ENCODE peak calls at places on chromosomes 5 and 9, in ten cellular contexts. I is uterus, F is stomach, C is H54, A is breast epithelium, X is IMR-90, T is esophagus squamous epithelium, Q is suprapubic skin, L is adrenal gland, M is tibial nerve. G is an unnamed sample.

GRCh38 chr9:113219972-113220371 is 1.1 kb downstream of the FKBP15 start:
- DNase-seq in I (no peak), F (no peak), C (no peak), A (no peak), X (peak), T (no peak), Q (no peak), L (no peak), M (no peak), G (no peak)

GRCh38 chr9:18771018-18771417 is 262.0 kb downstream of the SAXO1 start:
- DNase-seq in I (peak), F (no peak), C (no peak), A (no peak), X (no peak), T (no peak), Q (no peak), L (no peak), M (no peak), G (no peak)

GRCh38 chr5:31236339-31236738 is 42.9 kb downstream of the CDH6 start:
- DNase-seq in I (no peak), F (no peak), C (no peak), A (no peak), X (no peak), T (no peak), Q (no peak), L (no peak), M (no peak), G (no peak)

GRCh38 chr5:124661317-124662141 is 84.9 kb downstream of the ZNF608 start:
- DNase-seq in I (no peak), F (peak), C (no peak), A (no peak), X (peak), T (no peak), Q (no peak), L (peak), M (no peak), G (peak)

GRCh38 chr5:90873033-90873517 is 314.5 kb downstream of the ADGRV1 start:
- DNase-seq in I (no peak), F (peak), C (no peak), A (no peak), X (no peak), T (no peak), Q (no peak), L (no peak), M (no peak), G (no peak)

GRCh38 chr5:100777680-100778281 is 125.3 kb downstream of the ST8SIA4 start:
- DNase-seq in I (no peak), F (no peak), C (peak), A (no peak), X (peak), T (no peak), Q (no peak), L (peak), M (peak), G (peak)

GRCh38 chr9:75855509-75855908 is 35.0 kb upstream of the PCSK5 start:
- DNase-seq in I (no peak), F (no peak), C (no peak), A (no peak), X (peak), T (no peak), Q (no peak), L (no peak), M (peak), G (peak)

GRCh38 chr5:128905225-128906110 is 59.8 kb upstream of the SLC27A6 start:
- DNase-seq in I (peak), F (no peak), C (peak), A (no peak), X (peak), T (no peak), Q (no peak), L (peak), M (peak), G (peak)

GRCh38 chr5:88118179-88118578 is 150.5 kb downstream of the TMEM161B start:
- DNase-seq in I (no peak), F (no peak), C (no peak), A (no peak), X (no peak), T (no peak), Q (no peak), L (no peak), M (no peak), G (no peak)

GRCh38 chr9:137298983-137299521 is 3.0 kb downstream of the NRARP start:
- DNase-seq in I (no peak), F (no peak), C (no peak), A (no peak), X (no peak), T (no peak), Q (no peak), L (no peak), M (no peak), G (no peak)

GRCh38 chr9:121906074-121906520 is 187.0 kb downstream of the TTLL11 start:
- DNase-seq in I (no peak), F (no peak), C (no peak), A (no peak), X (peak), T (no peak), Q (no peak), L (no peak), M (no peak), G (no peak)

GRCh38 chr9:71796368-71796767 is 28.1 kb upstream of the CEMIP2 start:
- DNase-seq in I (no peak), F (no peak), C (no peak), A (no peak), X (no peak), T (no peak), Q (no peak), L (no peak), M (no peak), G (no peak)

GRCh38 chr5:113218200-113218599 is 216.6 kb downstream of the TSSK1B start:
- DNase-seq in I (no peak), F (no peak), C (no peak), A (no peak), X (no peak), T (no peak), Q (no peak), L (no peak), M (no peak), G (no peak)

GRCh38 chr9:107024193-107024592 is 161.2 kb downstream of the ZNF462 start:
- DNase-seq in I (no peak), F (no peak), C (no peak), A (no peak), X (no peak), T (no peak), Q (no peak), L (no peak), M (no peak), G (no peak)

GRCh38 chr5:178126556-178126955 is 4.3 kb upstream of the RMND5B start:
- DNase-seq in I (no peak), F (no peak), C (no peak), A (no peak), X (no peak), T (no peak), Q (no peak), L (no peak), M (no peak), G (no peak)

GRCh38 chr5:40547557-40547956 is 132.2 kb upstream of the PTGER4 start:
- DNase-seq in I (no peak), F (no peak), C (no peak), A (no peak), X (no peak), T (no peak), Q (no peak), L (no peak), M (no peak), G (no peak)

GRCh38 chr5:14254686-14255085 is 111.5 kb downstream of the TRIO start:
- DNase-seq in I (no peak), F (no peak), C (no peak), A (no peak), X (no peak), T (no peak), Q (no peak), L (no peak), M (no peak), G (no peak)

GRCh38 chr5:72951850-72952468 is 3.9 kb upstream of the FCHO2 start:
- DNase-seq in I (no peak), F (no peak), C (peak), A (no peak), X (peak), T (no peak), Q (no peak), L (no peak), M (no peak), G (no peak)

GRCh38 chr9:106277931-106278330 is 583.6 kb downstream of the TMEM38B start:
- DNase-seq in I (no peak), F (no peak), C (no peak), A (no peak), X (no peak), T (no peak), Q (no peak), L (no peak), M (no peak), G (no peak)

GRCh38 chr5:474826-475661 is 32.1 kb downstream of the EXOC3 start:
- DNase-seq in I (no peak), F (no peak), C (no peak), A (no peak), X (peak), T (no peak), Q (peak), L (no peak), M (no peak), G (no peak)

GRCh38 chr9:81855538-81855937 is 72.7 kb upstream of the SPATA31D4 start:
- DNase-seq in I (no peak), F (no peak), C (no peak), A (no peak), X (peak), T (no peak), Q (no peak), L (no peak), M (no peak), G (no peak)

GRCh38 chr5:107213025-107213424 is 457.7 kb downstream of the EFNA5 start:
- DNase-seq in I (no peak), F (no peak), C (no peak), A (no peak), X (no peak), T (no peak), Q (no peak), L (no peak), M (no peak), G (no peak)

GRCh38 chr5:124678478-124678877 is 68.0 kb downstream of the ZNF608 start:
- DNase-seq in I (no peak), F (no peak), C (no peak), A (no peak), X (no peak), T (no peak), Q (no peak), L (no peak), M (no peak), G (no peak)

GRCh38 chr5:53023969-53024368 is 34.8 kb downstream of the ITGA2 start:
- DNase-seq in I (no peak), F (no peak), C (no peak), A (no peak), X (peak), T (no peak), Q (no peak), L (peak), M (no peak), G (no peak)

GRCh38 chr9:105950894-105951293 is 256.6 kb downstream of the TMEM38B start:
- DNase-seq in I (no peak), F (no peak), C (no peak), A (no peak), X (no peak), T (no peak), Q (no peak), L (no peak), M (no peak), G (no peak)

GRCh38 chr5:132264546-132265335 is 7.2 kb downstream of the PDLIM4 start:
- DNase-seq in I (peak), F (no peak), C (no peak), A (no peak), X (no peak), T (no peak), Q (no peak), L (no peak), M (peak), G (peak)

GRCh38 chr5:178201221-178201926 is 3.0 kb upstream of the HNRNPAB start:
- DNase-seq in I (no peak), F (no peak), C (peak), A (peak), X (peak), T (no peak), Q (peak), L (no peak), M (no peak), G (no peak)

GRCh38 chr5:56685503-56686217 is 129.7 kb upstream of the MAP3K1 start:
- DNase-seq in I (no peak), F (no peak), C (no peak), A (no peak), X (peak), T (no peak), Q (no peak), L (no peak), M (no peak), G (no peak)

GRCh38 chr9:76798527-76798926 is 34.3 kb downstream of the PCA3 start:
- DNase-seq in I (no peak), F (no peak), C (no peak), A (no peak), X (no peak), T (no peak), Q (no peak), L (no peak), M (no peak), G (no peak)

GRCh38 chr5:1140188-1140817 is 28.4 kb upstream of the SLC12A7 start:
- DNase-seq in I (peak), F (peak), C (peak), A (peak), X (peak), T (no peak), Q (no peak), L (peak), M (peak), G (peak)

GRCh38 chr5:157265714-157266285 is at the start of gene CYFIP2:
- DNase-seq in I (peak), F (peak), C (peak), A (no peak), X (peak), T (peak), Q (peak), L (peak), M (no peak), G (peak)

GRCh38 chr5:157267766-157268480 is 2.0 kb downstream of the CYFIP2 start:
- DNase-seq in I (no peak), F (no peak), C (no peak), A (no peak), X (no peak), T (no peak), Q (no peak), L (no peak), M (no peak), G (no peak)

GRCh38 chr5:157267025-157267424 is 1.1 kb downstream of the CYFIP2 start:
- DNase-seq in I (no peak), F (no peak), C (no peak), A (no peak), X (no peak), T (no peak), Q (no peak), L (peak), M (no peak), G (no peak)

GRCh38 chr5:157269165-157269671 is 3.3 kb downstream of the CYFIP2 start:
- DNase-seq in I (no peak), F (no peak), C (no peak), A (no peak), X (no peak), T (no peak), Q (no peak), L (no peak), M (no peak), G (no peak)

DNA sequence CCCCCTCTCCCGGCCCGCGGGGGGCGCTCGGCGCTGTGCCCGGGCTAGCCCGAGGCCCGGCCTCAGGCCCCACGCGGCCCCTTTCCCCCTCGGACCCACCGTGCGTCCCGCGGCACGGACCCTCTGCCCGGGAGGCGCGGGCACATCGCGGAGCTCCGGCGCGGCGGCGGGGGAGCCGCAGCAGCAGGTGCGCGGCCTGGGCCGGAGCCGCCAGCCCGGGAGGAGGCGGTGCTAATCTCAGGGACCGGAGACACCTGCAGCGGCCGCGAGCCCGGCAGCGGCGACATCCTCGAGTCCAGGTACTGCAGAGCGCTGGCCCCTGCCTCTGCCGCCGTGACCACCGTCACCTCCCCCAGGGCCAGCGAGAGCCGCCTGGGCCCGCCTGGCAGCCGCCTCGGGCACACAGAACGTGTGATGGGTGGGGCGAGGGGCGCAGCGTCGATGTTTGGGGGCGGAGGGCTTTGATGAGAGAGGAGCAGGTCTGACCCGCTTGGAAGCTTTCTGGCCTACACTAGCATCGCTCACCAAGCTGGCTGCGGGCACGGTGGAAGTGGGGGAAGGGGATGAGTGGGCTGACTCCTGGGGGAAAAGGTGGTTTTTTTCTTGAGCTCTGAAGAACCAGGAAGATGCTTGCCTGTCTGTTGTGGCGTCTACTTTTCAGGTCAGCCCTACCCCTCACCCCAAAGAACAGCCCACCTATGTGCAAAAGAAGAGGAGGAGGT is 524 bp downstream of the CYFIP2 start:
- DNase-seq in I (peak), F (peak), C (no peak), A (no peak), X (no peak), T (no peak), Q (no peak), L (no peak), M (no peak), G (no peak)
- TF ChIP-seq POLR2A in I (no peak), F (no peak), C (no peak), A (no peak), X (no peak), T (no peak), Q (no peak), L (no peak), M (no peak), G (no peak)

GRCh38 chr5:179816401-179817070 is 4.2 kb upstream of the SQSTM1 start:
- DNase-seq in I (no peak), F (no peak), C (no peak), A (no peak), X (no peak), T (no peak), Q (peak), L (no peak), M (no peak), G (no peak)
- TF ChIP-seq POLR2A in I (no peak), F (no peak), C (no peak), A (no peak), X (no peak), T (no peak), Q (no peak), L (no peak), M (no peak), G (no peak)

GRCh38 chr9:353077-353476 is 138.4 kb downstream of the DOCK8 start:
- DNase-seq in I (no peak), F (no peak), C (no peak), A (no peak), X (no peak), T (no peak), Q (no peak), L (no peak), M (no peak), G (no peak)
- TF ChIP-seq POLR2A in I (no peak), F (no peak), C (no peak), A (no peak), X (no peak), T (no peak), Q (no peak), L (no peak), M (no peak), G (no peak)

DNA sequence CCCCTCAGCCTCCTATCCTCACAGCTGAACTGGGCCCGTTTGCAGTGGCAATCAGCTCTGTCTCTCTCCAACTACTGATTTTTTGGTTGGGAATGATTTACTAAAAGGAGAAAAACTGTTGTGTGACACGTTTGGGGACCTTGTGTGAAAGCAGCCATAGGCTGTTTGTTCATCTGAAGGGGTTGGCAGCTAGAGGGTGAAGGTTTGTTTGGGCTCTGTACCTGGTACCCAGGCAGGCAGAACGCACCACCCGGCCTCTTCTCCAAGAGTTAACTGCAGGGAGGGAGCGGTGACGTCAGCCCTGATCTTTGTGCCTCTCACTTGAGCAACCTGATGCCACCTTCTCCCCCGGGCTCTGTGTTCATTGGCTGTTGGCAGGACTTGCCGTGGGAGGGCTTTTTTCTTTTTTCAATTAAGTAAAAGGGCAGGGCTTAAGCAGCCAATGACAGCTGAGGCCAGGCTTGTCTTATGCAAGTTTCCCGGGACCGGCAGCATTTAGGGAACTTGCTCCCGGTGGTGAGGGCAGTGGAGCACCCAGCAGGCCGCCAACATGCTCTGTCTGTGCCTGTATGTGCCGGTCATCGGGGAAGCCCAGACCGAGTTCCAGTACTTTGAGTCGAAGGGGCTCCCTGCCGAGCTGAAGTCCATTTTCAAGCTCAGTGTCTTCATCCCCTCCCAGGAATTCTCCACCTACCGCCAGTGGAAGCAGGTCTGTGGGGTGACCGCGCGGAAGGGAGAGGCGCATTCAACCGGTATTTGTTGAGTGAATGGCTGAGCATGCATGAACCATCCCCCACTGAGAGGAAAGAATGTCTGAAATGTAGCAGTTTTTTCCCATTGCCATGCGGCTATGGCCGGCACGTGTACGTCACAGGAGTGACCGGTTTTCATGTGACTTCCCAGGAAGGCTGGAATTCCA is 29.3 kb downstream of the PTGES2 start:
- DNase-seq in I (peak), F (peak), C (peak), A (peak), X (peak), T (peak), Q (peak), L (peak), M (peak), G (peak)
- TF ChIP-seq POLR2A in I (peak), F (no peak), C (peak), A (peak), X (peak), T (peak), Q (peak), L (peak), M (peak), G (peak)

GRCh38 chr5:174175869-174176268 is 130.4 kb downstream of the NSG2 start:
- DNase-seq in I (no peak), F (no peak), C (no peak), A (no peak), X (no peak), T (no peak), Q (no peak), L (no peak), M (no peak), G (peak)

GRCh38 chr5:174176511-174176910 is 131.0 kb downstream of the NSG2 start:
- DNase-seq in I (no peak), F (no peak), C (no peak), A (no peak), X (no peak), T (no peak), Q (no peak), L (no peak), M (no peak), G (no peak)

GRCh38 chr5:174172104-174172965 is 126.8 kb downstream of the NSG2 start:
- DNase-seq in I (no peak), F (no peak), C (no peak), A (no peak), X (no peak), T (no peak), Q (no peak), L (no peak), M (no peak), G (no peak)

GRCh38 chr5:174177531-174177930 is 132.0 kb downstream of the NSG2 start:
- DNase-seq in I (no peak), F (no peak), C (no peak), A (no peak), X (no peak), T (no peak), Q (no peak), L (no peak), M (no peak), G (no peak)

GRCh38 chr5:174173766-174174165 is 128.3 kb downstream of the NSG2 start:
- DNase-seq in I (no peak), F (no peak), C (no peak), A (no peak), X (no peak), T (no peak), Q (no peak), L (no peak), M (no peak), G (no peak)
- TF ChIP-seq POLR2A in I (no peak), F (no peak), C (no peak), A (no peak), X (no peak), T (no peak), Q (no peak), L (no peak), M (no peak), G (no peak)

GRCh38 chr5:148844433-148845279 is 18.2 kb downstream of the ADRB2 start:
- DNase-seq in I (no peak), F (no peak), C (no peak), A (no peak), X (peak), T (no peak), Q (no peak), L (no peak), M (no peak), G (no peak)
- TF ChIP-seq POLR2A in I (no peak), F (no peak), C (no peak), A (no peak), X (no peak), T (no peak), Q (no peak), L (no peak), M (no peak), G (no peak)

G was measured in testis.